ENCODE peak calls at places on chromosomes 4 and X, in seven cellular contexts. H is GM12878, D is HepG2, O is ovary, I is tibial nerve, C is A549, V is K562. N is an unnamed sample.

GRCh38 chrX:2230457-2230856 is 270.3 kb downstream of the DHRSX start:
- DNase-seq in H (no peak), D (no peak), O (no peak), I (no peak), C (no peak), V (no peak), N (no peak)

GRCh38 chr4:102404551-102404969 is 59.3 kb upstream of the SLC39A8 start:
- DNase-seq in H (no peak), D (no peak), O (no peak), I (no peak), C (no peak), V (no peak), N (no peak)

GRCh38 chr4:171650543-171650942 is 162.7 kb upstream of the GALNTL6 start:
- DNase-seq in H (no peak), D (peak; percentile 3), O (no peak), I (no peak), C (no peak), V (peak; percentile 24), N (no peak)

GRCh38 chr4:17322514-17322913 is 189.4 kb downstream of the QDPR start:
- DNase-seq in H (no peak), D (no peak), O (no peak), I (no peak), C (no peak), V (no peak), N (no peak)

GRCh38 chrX:136115124-136115908 is 32.0 kb upstream of the FHL1 start:
- DNase-seq in H (no peak), D (no peak), O (no peak), I (no peak), C (no peak), V (no peak), N (no peak)

GRCh38 chr4:99156992-99157391 is 12.9 kb upstream of the ADH4 start:
- DNase-seq in H (no peak), D (peak; percentile 82), O (no peak), I (no peak), C (no peak), V (no peak), N (no peak)

GRCh38 chr4:21512351-21512750 is 436.2 kb downstream of the KCNIP4 start:
- DNase-seq in H (no peak), D (no peak), O (no peak), I (no peak), C (peak; percentile 0), V (peak; percentile 1), N (no peak)

GRCh38 chr4:119172223-119172622 is 36.6 kb downstream of the MYOZ2 start:
- DNase-seq in H (no peak), D (no peak), O (no peak), I (no peak), C (no peak), V (no peak), N (no peak)

GRCh38 chr4:90419124-90419711 is 292.0 kb downstream of the CCSER1 start:
- DNase-seq in H (no peak), D (peak; percentile 16), O (no peak), I (no peak), C (peak; percentile 33), V (peak; percentile 1), N (no peak)

GRCh38 chr4:175469519-175469918 is 342.5 kb downstream of the GPM6A start:
- DNase-seq in H (no peak), D (no peak), O (no peak), I (no peak), C (no peak), V (no peak), N (no peak)

GRCh38 chr4:146335763-146336412 is 121.5 kb downstream of the REELD1 start:
- DNase-seq in H (no peak), D (peak; percentile 21), O (no peak), I (no peak), C (no peak), V (no peak), N (no peak)

GRCh38 chr4:108473163-108473720 is 147.1 kb upstream of the RPL34 start:
- DNase-seq in H (no peak), D (no peak), O (no peak), I (no peak), C (no peak), V (no peak), N (no peak)

GRCh38 chr4:151236036-151236435 is 40.9 kb upstream of the PRSS48 start:
- DNase-seq in H (no peak), D (no peak), O (no peak), I (no peak), C (no peak), V (no peak), N (no peak)

GRCh38 chrX:21639775-21640174 is 18.4 kb downstream of the KLHL34 start:
- DNase-seq in H (no peak), D (no peak), O (no peak), I (no peak), C (no peak), V (no peak), N (no peak)

GRCh38 chrX:149984411-149984810 is 46.1 kb upstream of the EOLA2 start:
- DNase-seq in H (no peak), D (no peak), O (no peak), I (no peak), C (no peak), V (no peak), N (no peak)

GRCh38 chr4:133921280-133922195 is 280.1 kb downstream of the PABPC4L start:
- DNase-seq in H (no peak), D (no peak), O (no peak), I (no peak), C (no peak), V (peak; percentile 1), N (no peak)

GRCh38 chrX:147875866-147876596 is 35.7 kb upstream of the FMR1 start:
- DNase-seq in H (peak; percentile 64), D (peak; percentile 85), O (no peak), I (no peak), C (no peak), V (peak; percentile 14), N (no peak)

GRCh38 chrX:67872958-67873357 is 329.1 kb downstream of the AR start:
- DNase-seq in H (no peak), D (no peak), O (no peak), I (no peak), C (no peak), V (no peak), N (no peak)

GRCh38 chrX:40383969-40384368 is 196.8 kb upstream of the ATP6AP2 start:
- DNase-seq in H (no peak), D (no peak), O (no peak), I (no peak), C (no peak), V (no peak), N (no peak)

DNA sequence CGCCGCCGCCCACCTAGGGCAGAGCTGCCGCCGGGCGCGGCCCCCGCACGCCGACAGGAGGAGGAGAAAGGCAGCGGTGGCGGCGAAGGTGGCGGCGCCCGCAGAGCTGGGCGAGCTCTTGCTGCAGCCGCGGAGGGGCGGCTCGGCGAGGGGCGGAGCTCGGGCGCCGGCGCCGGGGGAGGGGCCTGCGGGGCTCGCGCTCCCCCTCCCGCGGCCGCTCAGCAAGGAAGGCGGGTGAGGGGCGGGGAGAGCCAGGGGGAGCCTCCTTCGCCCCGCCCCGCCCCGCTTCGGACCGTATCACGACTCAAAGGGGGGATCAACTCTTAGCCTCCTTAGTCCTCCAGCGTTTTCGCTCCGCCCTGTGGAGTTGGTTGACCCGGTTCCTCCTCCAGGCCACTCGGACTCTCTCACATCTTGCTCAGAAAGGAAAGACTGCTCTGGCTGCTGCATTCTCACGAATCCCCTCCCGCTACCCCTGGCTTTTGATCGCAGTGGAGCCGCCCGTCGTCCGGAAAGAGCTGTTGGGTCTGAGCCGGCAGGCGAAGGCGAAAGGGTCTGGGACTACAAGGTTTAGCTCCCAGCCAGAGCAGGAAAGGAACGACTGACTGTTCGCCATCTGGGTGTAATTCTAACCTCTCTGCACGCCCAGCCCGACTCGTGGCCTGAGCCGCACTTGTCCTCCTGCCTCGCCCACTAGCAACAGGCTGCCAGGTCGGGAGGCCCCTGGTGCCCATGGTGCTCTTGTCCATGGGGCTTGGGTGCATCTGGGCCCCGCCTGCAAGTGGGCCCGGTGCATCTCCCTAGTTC is at the start of gene ATP8A1:
- DNase-seq in H (no peak), D (peak; percentile 66), O (peak; percentile 91), I (peak; percentile 90), C (peak; percentile 41), V (peak; percentile 91), N (peak; percentile 95)
- TF ChIP-seq EP300 in H (peak; percentile 18), D (no peak), O (no peak), I (peak; percentile 87), C (no peak), V (no peak), N (no peak)

GRCh38 chr4:40306203-40306602 is 28.9 kb upstream of the CHRNA9 start:
- DNase-seq in H (no peak), D (no peak), O (no peak), I (no peak), C (no peak), V (no peak), N (no peak)

GRCh38 chr4:40300371-40301162 is 34.6 kb upstream of the CHRNA9 start:
- DNase-seq in H (no peak), D (no peak), O (no peak), I (no peak), C (no peak), V (no peak), N (no peak)

GRCh38 chr4:40301592-40301991 is 33.5 kb upstream of the CHRNA9 start:
- DNase-seq in H (peak; percentile 85), D (no peak), O (no peak), I (no peak), C (no peak), V (no peak), N (no peak)

GRCh38 chr4:40305329-40306193 is 29.6 kb upstream of the CHRNA9 start:
- DNase-seq in H (peak; percentile 100), D (no peak), O (no peak), I (no peak), C (no peak), V (no peak), N (no peak)

DNA sequence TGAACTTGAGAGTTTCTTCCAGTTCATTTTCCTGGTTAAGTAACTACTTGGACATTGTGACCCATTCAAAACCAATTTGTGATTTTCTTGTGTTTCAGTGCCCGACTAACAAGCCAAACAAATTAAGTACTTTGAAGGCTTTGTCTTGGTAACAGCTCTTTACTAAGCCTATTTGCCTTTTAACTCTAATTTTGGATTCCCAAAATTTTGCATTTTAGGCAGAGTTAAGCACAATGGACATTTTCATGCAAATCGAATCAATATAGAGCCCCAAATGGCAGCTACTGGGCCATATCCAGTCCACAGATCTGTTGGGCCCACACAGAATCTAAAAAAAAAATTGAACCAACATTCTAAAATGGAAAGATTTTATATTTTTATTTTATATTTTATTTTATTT is 31.4 kb upstream of the CHRNA9 start:
- DNase-seq in H (no peak), D (no peak), O (no peak), I (no peak), C (no peak), V (no peak), N (no peak)
- H3K9me3 ChIP-seq in H (no peaks in the 10 kb centered on the region), D (no peaks in the 10 kb centered on the region), O (no peaks in the 10 kb centered on the region), I (peaks cover 8% of the 10 kb centered on the region), C (peaks cover 7% of the 10 kb centered on the region), V (peaks cover 6% of the 10 kb centered on the region), N (peaks cover 5% of the 10 kb centered on the region)

GRCh38 chr4:96845798-96846197 is 1005.9 kb downstream of the PDHA2 start:
- DNase-seq in H (no peak), D (no peak), O (no peak), I (no peak), C (no peak), V (no peak), N (no peak)
- TF ChIP-seq EP300 in H (no peak), D (no peak), O (no peak), I (no peak), C (no peak), V (no peak), N (no peak)

DNA sequence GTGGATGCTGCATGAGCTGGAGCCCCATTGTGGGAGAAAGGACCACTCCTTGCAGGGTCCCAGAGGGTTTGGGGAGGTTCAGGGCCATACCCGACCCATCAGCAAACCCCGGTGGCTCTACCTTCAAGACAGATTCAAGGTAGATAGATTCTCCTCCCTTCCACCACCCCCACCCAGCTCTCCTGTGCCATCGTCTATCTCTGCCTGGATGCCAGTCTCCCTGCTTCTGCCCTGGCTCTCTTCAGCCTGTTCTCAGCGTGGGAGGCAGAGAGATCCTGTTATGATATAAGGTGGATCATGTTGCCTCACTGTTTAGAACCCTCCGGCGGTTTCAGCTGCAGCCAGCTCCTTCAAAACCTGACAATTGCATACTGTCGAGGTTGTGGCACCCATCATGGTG is 5.4 kb downstream of the LAGE3 start:
- DNase-seq in H (no peak), D (no peak), O (no peak), I (no peak), C (no peak), V (no peak), N (no peak)
- H3K9me3 ChIP-seq in H (no peaks in the 10 kb centered on the region), D (no peaks in the 10 kb centered on the region), O (no peaks in the 10 kb centered on the region), I (no peaks in the 10 kb centered on the region), C (no peaks in the 10 kb centered on the region), V (no peaks in the 10 kb centered on the region), N (no peaks in the 10 kb centered on the region)